ENCODE peak calls at places on chromosomes 12 and 14, in four cellular contexts. W, J, I and Q are unnamed samples.

GRCh38 chr12:38162708-38163441 is 153.7 kb upstream of the ALG10B start:
- DNase-seq in W (no peak), J (no peak), I (no peak), Q (no peak)

GRCh38 chr12:116456683-116457082 is 102.5 kb upstream of the MAP1LC3B2 start:
- DNase-seq in W (no peak), J (no peak), I (no peak), Q (no peak)

GRCh38 chr12:19707948-19708409 is 268.7 kb downstream of the AEBP2 start:
- DNase-seq in W (peak; percentile 71), J (no peak), I (no peak), Q (peak; percentile 9)

GRCh38 chr12:100897240-100897639 is 102.7 kb downstream of the ANO4 start:
- DNase-seq in W (no peak), J (no peak), I (no peak), Q (no peak)

GRCh38 chr12:54977155-54977554 is 7.4 kb downstream of the TESPA1 start:
- DNase-seq in W (peak; percentile 65), J (no peak), I (no peak), Q (peak; percentile 53)

GRCh38 chr12:56389215-56389850 is 26.7 kb upstream of the APOF start:
- DNase-seq in W (no peak), J (no peak), I (no peak), Q (no peak)

GRCh38 chr12:18629916-18630315 is 107.9 kb downstream of the PLCZ1 start:
- DNase-seq in W (peak; percentile 51), J (no peak), I (no peak), Q (no peak)

GRCh38 chr12:19712041-19712440 is 272.7 kb downstream of the AEBP2 start:
- DNase-seq in W (peak; percentile 82), J (no peak), I (no peak), Q (peak; percentile 76)

GRCh38 chr14:92263681-92264080 is 59.3 kb upstream of the SLC24A4 start:
- DNase-seq in W (peak; percentile 27), J (no peak), I (no peak), Q (no peak)

GRCh38 chr14:103875010-103875409 is 27.6 kb upstream of the PPP1R13B start:
- DNase-seq in W (no peak), J (no peak), I (no peak), Q (no peak)

DNA sequence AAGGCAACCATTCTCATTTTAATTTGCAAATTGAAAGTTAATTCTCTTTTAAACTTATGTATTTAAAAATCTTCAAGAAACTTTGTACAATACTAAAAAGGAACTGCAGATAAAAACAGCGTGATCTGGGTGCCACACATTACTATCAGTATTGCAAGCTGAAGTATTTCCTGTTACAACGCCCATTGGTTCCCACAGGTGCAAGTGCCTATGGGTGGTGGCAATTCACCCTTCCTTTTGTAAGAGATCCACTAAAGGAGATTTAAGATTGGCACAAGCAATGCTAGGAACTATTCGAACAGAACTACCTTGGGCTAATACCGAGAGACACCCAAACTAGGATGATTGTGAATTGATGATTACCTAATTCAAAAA is 13.2 kb downstream of the TAOK3 start:
- DNase-seq in W (no peak), J (no peak), I (no peak), Q (no peak)
- H3K4me3 ChIP-seq in W (no peak overlapping the region), J (no peak overlapping the region), I (no peak overlapping the region), Q (no peak overlapping the region)

GRCh38 chr14:73025544-73025943 is 1.4 kb downstream of the ZFYVE1 start:
- DNase-seq in W (peak; percentile 22), J (no peak), I (no peak), Q (peak; percentile 58)
- H3K4me3 ChIP-seq in W (peak overlapping the region; percentile 76), J (peak overlapping the region; percentile 84), I (no peak overlapping the region), Q (peak overlapping the region; percentile 97)

GRCh38 chr12:49868952-49869815 is 26.3 kb upstream of the BCDIN3D start:
- DNase-seq in W (no peak), J (no peak), I (peak; percentile 44), Q (peak; percentile 97)
- H3K4me3 ChIP-seq in W (no peak overlapping the region), J (no peak overlapping the region), I (no peak overlapping the region), Q (no peak overlapping the region)

GRCh38 chr12:63150255-63151060 is 543 bp downstream of the AVPR1A start:
- DNase-seq in W (peak; percentile 8), J (peak; percentile 80), I (peak; percentile 17), Q (peak; percentile 10)

GRCh38 chr12:63154560-63154959 is 3.6 kb upstream of the AVPR1A start:
- DNase-seq in W (no peak), J (no peak), I (no peak), Q (no peak)

GRCh38 chr12:63151898-63152700 is 1.1 kb upstream of the AVPR1A start:
- DNase-seq in W (peak; percentile 54), J (peak; percentile 88), I (peak; percentile 15), Q (peak; percentile 82)

GRCh38 chr12:63151061-63151897 is at the start of gene AVPR1A:
- DNase-seq in W (peak; percentile 5), J (peak; percentile 61), I (no peak), Q (peak; percentile 30)

DNA sequence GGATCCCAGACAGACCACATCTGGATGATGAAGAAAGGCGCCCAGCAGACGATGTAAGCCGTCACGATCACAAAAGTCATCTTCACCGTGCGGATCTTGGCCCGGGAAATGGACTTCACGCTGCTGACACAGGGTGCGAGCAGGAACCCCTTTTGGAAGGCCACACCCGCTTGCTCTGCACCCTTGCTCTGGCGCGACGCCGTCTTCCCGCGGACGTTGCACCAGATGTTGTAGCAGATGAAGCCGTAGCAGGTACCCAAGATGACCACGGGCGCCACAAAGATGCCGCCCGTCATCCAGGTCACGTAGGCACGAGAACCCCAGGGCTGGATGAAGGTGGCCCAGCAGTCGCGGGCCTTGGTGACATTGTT is 1.1 kb downstream of the AVPR1A start:
- DNase-seq in W (no peak), J (peak; percentile 17), I (no peak), Q (no peak)
- H3K4me3 ChIP-seq in W (no peak overlapping the region), J (peak overlapping the region; percentile 55), I (no peak overlapping the region), Q (peak overlapping the region; percentile 85)

GRCh38 chr12:114404451-114405198 is 1.3 kb downstream of the TBX5 start:
- DNase-seq in W (no peak), J (no peak), I (no peak), Q (no peak)
- H3K4me3 ChIP-seq in W (no peak overlapping the region), J (peak overlapping the region; percentile 27), I (no peak overlapping the region), Q (peak overlapping the region; percentile 87)

DNA sequence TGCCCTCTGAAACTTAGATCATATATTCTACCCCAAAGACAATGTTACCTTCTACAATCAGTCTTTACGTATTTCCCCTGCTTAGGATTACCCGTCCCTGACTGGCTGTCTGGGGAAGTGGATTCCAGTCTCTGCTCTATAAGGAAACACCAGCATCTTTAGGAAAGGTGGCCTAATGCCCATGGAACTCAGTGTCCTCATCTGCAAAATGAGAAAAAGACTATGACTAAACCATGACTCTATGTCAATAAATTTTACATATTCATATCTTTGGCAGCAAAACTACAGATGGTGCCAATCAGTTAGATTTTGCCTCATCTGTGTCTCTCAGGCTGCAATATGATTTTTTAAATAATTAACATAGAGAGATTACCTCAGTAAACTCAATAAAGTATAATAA is 133.8 kb downstream of the ITPR2 start:
- DNase-seq in W (peak; percentile 62), J (no peak), I (no peak), Q (peak; percentile 30)
- H3K4me3 ChIP-seq in W (no peak overlapping the region), J (no peak overlapping the region), I (no peak overlapping the region), Q (no peak overlapping the region)